ENCODE peak calls at places on chromosome 14, in seven cellular contexts. P is CD8-positive, alpha-beta T cell; C is GM10248; O is EL; T is Jurkat, Clone E6-1; K is ecto neural progenitor cell; I is nucleus accumbens. B is an unnamed sample.

GRCh38 chr14:64294672-64295413 is 672 bp upstream of the ESR2 start:
- DNase-seq in P (peak), C (peak), O (peak), T (peak), K (peak), I (peak), B (peak)

GRCh38 chr14:57136669-57137068 is 132.0 kb downstream of the EXOC5 start:
- DNase-seq in P (no peak), C (no peak), O (no peak), T (no peak), K (peak), I (peak), B (no peak)

GRCh38 chr14:52902971-52903385 is 47.9 kb downstream of the FERMT2 start:
- DNase-seq in P (no peak), C (no peak), O (peak), T (no peak), K (no peak), I (no peak), B (peak)

GRCh38 chr14:95318870-95319311 is 817 bp downstream of the CLMN start:
- DNase-seq in P (no peak), C (no peak), O (no peak), T (no peak), K (no peak), I (no peak), B (no peak)

GRCh38 chr14:51638071-51638944 is 13.4 kb upstream of the FRMD6 start:
- DNase-seq in P (no peak), C (no peak), O (peak), T (no peak), K (peak), I (no peak), B (peak)

GRCh38 chr14:91867316-91867988 is at the start of gene TC2N:
- DNase-seq in P (peak), C (no peak), O (no peak), T (no peak), K (no peak), I (no peak), B (no peak)

GRCh38 chr14:96255501-96256366 is at the start of gene BDKRB1:
- DNase-seq in P (no peak), C (no peak), O (peak), T (no peak), K (no peak), I (no peak), B (peak)

GRCh38 chr14:104388011-104388521 is 191.5 kb upstream of the C14orf180 start:
- DNase-seq in P (no peak), C (no peak), O (no peak), T (no peak), K (peak), I (no peak), B (peak)

GRCh38 chr14:101933209-101933608 is 31.2 kb upstream of the DYNC1H1 start:
- DNase-seq in P (no peak), C (no peak), O (no peak), T (no peak), K (no peak), I (no peak), B (no peak)

GRCh38 chr14:43123544-43123943 is 1383.5 kb downstream of the FSCB start:
- DNase-seq in P (no peak), C (no peak), O (no peak), T (no peak), K (no peak), I (no peak), B (no peak)

GRCh38 chr14:97137705-97138104 is 340.5 kb downstream of the VRK1 start:
- DNase-seq in P (no peak), C (no peak), O (no peak), T (no peak), K (no peak), I (no peak), B (no peak)

GRCh38 chr14:35368139-35368460 is 36.4 kb downstream of the NFKBIA start:
- DNase-seq in P (no peak), C (no peak), O (no peak), T (no peak), K (no peak), I (no peak), B (no peak)

B was measured in osteoblast.